ENCODE peak calls at places on chromosome 13, in seven cellular contexts. One of them, this sample, is unnamed.

GRCh38 chr13:100610399-100611347 is 22.1 kb upstream of the GGACT start:
- DNase-seq in psoas muscle: no peak
- DNase-seq in AG04450: no peak
- DNase-seq in transverse colon: no peak
- DNase-seq in RWPE2: no peak
- DNase-seq in dorsolateral prefrontal cortex: no peak
- DNase-seq in tibial artery: no peak
- DNase-seq in this sample: no peak

GRCh38 chr13:41633776-41634175 is 176.4 kb downstream of the RGCC start:
- DNase-seq in psoas muscle: no peak
- DNase-seq in AG04450: no peak
- DNase-seq in transverse colon: no peak
- DNase-seq in RWPE2: no peak
- DNase-seq in dorsolateral prefrontal cortex: no peak
- DNase-seq in tibial artery: no peak
- DNase-seq in this sample: no peak

GRCh38 chr13:41900918-41901317 is 60.0 kb downstream of the VWA8 start:
- DNase-seq in psoas muscle: no peak
- DNase-seq in AG04450: no peak
- DNase-seq in transverse colon: no peak
- DNase-seq in RWPE2: no peak
- DNase-seq in dorsolateral prefrontal cortex: no peak
- DNase-seq in tibial artery: no peak
- DNase-seq in this sample: no peak

GRCh38 chr13:21054313-21054712 is 7.1 kb downstream of the LATS2 start:
- DNase-seq in psoas muscle: no peak
- DNase-seq in AG04450: no peak
- DNase-seq in transverse colon: no peak
- DNase-seq in RWPE2: no peak
- DNase-seq in dorsolateral prefrontal cortex: no peak
- DNase-seq in tibial artery: no peak
- DNase-seq in this sample: no peak

GRCh38 chr13:98909016-98909415 is 68.8 kb downstream of the DOCK9 start:
- DNase-seq in psoas muscle: no peak
- DNase-seq in AG04450: no peak
- DNase-seq in transverse colon: no peak
- DNase-seq in RWPE2: no peak
- DNase-seq in dorsolateral prefrontal cortex: no peak
- DNase-seq in tibial artery: no peak
- DNase-seq in this sample: no peak

GRCh38 chr13:98429081-98429480 is 147.8 kb downstream of the STK24 start:
- DNase-seq in psoas muscle: no peak
- DNase-seq in AG04450: no peak
- DNase-seq in transverse colon: no peak
- DNase-seq in RWPE2: peak; percentile 44
- DNase-seq in dorsolateral prefrontal cortex: no peak
- DNase-seq in tibial artery: no peak
- DNase-seq in this sample: no peak

GRCh38 chr13:49214917-49215376 is 5.2 kb upstream of the MLNR start:
- DNase-seq in psoas muscle: peak; percentile 21
- DNase-seq in AG04450: no peak
- DNase-seq in transverse colon: peak; percentile 45
- DNase-seq in RWPE2: no peak
- DNase-seq in dorsolateral prefrontal cortex: no peak
- DNase-seq in tibial artery: no peak
- DNase-seq in this sample: no peak

GRCh38 chr13:111491021-111491420 is 170.6 kb downstream of the TEX29 start:
- DNase-seq in psoas muscle: no peak
- DNase-seq in AG04450: no peak
- DNase-seq in transverse colon: no peak
- DNase-seq in RWPE2: peak; percentile 49
- DNase-seq in dorsolateral prefrontal cortex: no peak
- DNase-seq in tibial artery: peak; percentile 24
- DNase-seq in this sample: peak; percentile 75

GRCh38 chr13:89688908-89689307 is 1658.6 kb upstream of the MIR17HG start:
- DNase-seq in psoas muscle: no peak
- DNase-seq in AG04450: no peak
- DNase-seq in transverse colon: no peak
- DNase-seq in RWPE2: no peak
- DNase-seq in dorsolateral prefrontal cortex: peak; percentile 55
- DNase-seq in tibial artery: no peak
- DNase-seq in this sample: no peak

GRCh38 chr13:33016414-33017409 is at the start of gene KL:
- DNase-seq in psoas muscle: peak; percentile 37
- DNase-seq in AG04450: no peak
- DNase-seq in transverse colon: peak; percentile 20
- DNase-seq in RWPE2: no peak
- DNase-seq in dorsolateral prefrontal cortex: no peak
- DNase-seq in tibial artery: peak; percentile 66
- DNase-seq in this sample: peak; percentile 84

GRCh38 chr13:114044486-114044885 is 70.6 kb upstream of the C13orf46 start:
- DNase-seq in psoas muscle: no peak
- DNase-seq in AG04450: no peak
- DNase-seq in transverse colon: no peak
- DNase-seq in RWPE2: no peak
- DNase-seq in dorsolateral prefrontal cortex: no peak
- DNase-seq in tibial artery: no peak
- DNase-seq in this sample: no peak

GRCh38 chr13:29808264-29808663 is 42.2 kb downstream of the UBL3 start:
- DNase-seq in psoas muscle: no peak
- DNase-seq in AG04450: no peak
- DNase-seq in transverse colon: no peak
- DNase-seq in RWPE2: no peak
- DNase-seq in dorsolateral prefrontal cortex: no peak
- DNase-seq in tibial artery: no peak
- DNase-seq in this sample: no peak

GRCh38 chr13:31982540-31982939 is 49.0 kb upstream of the FRY start:
- DNase-seq in psoas muscle: peak; percentile 65
- DNase-seq in AG04450: peak; percentile 73
- DNase-seq in transverse colon: peak; percentile 45
- DNase-seq in RWPE2: peak; percentile 77
- DNase-seq in dorsolateral prefrontal cortex: peak; percentile 51
- DNase-seq in tibial artery: peak; percentile 82
- DNase-seq in this sample: no peak

GRCh38 chr13:93169980-93170379 is 56.6 kb upstream of the GPC6 start:
- DNase-seq in psoas muscle: no peak
- DNase-seq in AG04450: peak; percentile 61
- DNase-seq in transverse colon: no peak
- DNase-seq in RWPE2: peak; percentile 71
- DNase-seq in dorsolateral prefrontal cortex: no peak
- DNase-seq in tibial artery: no peak
- DNase-seq in this sample: no peak

GRCh38 chr13:86585826-86586225 is 786.6 kb upstream of the SLITRK6 start:
- DNase-seq in psoas muscle: no peak
- DNase-seq in AG04450: peak; percentile 89
- DNase-seq in transverse colon: peak; percentile 26
- DNase-seq in RWPE2: no peak
- DNase-seq in dorsolateral prefrontal cortex: no peak
- DNase-seq in tibial artery: no peak
- DNase-seq in this sample: no peak

GRCh38 chr13:66992183-66992582 is 238.0 kb downstream of the PCDH9 start:
- DNase-seq in psoas muscle: no peak
- DNase-seq in AG04450: no peak
- DNase-seq in transverse colon: no peak
- DNase-seq in RWPE2: no peak
- DNase-seq in dorsolateral prefrontal cortex: peak; percentile 55
- DNase-seq in tibial artery: no peak
- DNase-seq in this sample: no peak

GRCh38 chr13:66994498-66995365 is 235.4 kb downstream of the PCDH9 start:
- DNase-seq in psoas muscle: no peak
- DNase-seq in AG04450: no peak
- DNase-seq in transverse colon: no peak
- DNase-seq in RWPE2: no peak
- DNase-seq in dorsolateral prefrontal cortex: no peak
- DNase-seq in tibial artery: no peak
- DNase-seq in this sample: no peak

GRCh38 chr13:66992683-66993082 is 237.5 kb downstream of the PCDH9 start:
- DNase-seq in psoas muscle: no peak
- DNase-seq in AG04450: no peak
- DNase-seq in transverse colon: no peak
- DNase-seq in RWPE2: no peak
- DNase-seq in dorsolateral prefrontal cortex: no peak
- DNase-seq in tibial artery: no peak
- DNase-seq in this sample: no peak

GRCh38 chr13:66995366-66995663 is 234.8 kb downstream of the PCDH9 start:
- DNase-seq in psoas muscle: no peak
- DNase-seq in AG04450: no peak
- DNase-seq in transverse colon: no peak
- DNase-seq in RWPE2: no peak
- DNase-seq in dorsolateral prefrontal cortex: no peak
- DNase-seq in tibial artery: no peak
- DNase-seq in this sample: no peak

GRCh38 chr13:66994097-66994496 is 236.0 kb downstream of the PCDH9 start:
- DNase-seq in psoas muscle: peak; percentile 51
- DNase-seq in AG04450: no peak
- DNase-seq in transverse colon: peak; percentile 15
- DNase-seq in RWPE2: peak; percentile 29
- DNase-seq in dorsolateral prefrontal cortex: peak; percentile 91
- DNase-seq in tibial artery: peak; percentile 70
- DNase-seq in this sample: no peak
- TF ChIP-seq CTCF in psoas muscle: peak; percentile 36
- TF ChIP-seq CTCF in AG04450: peak; percentile 81
- TF ChIP-seq CTCF in transverse colon: peak; percentile 17
- TF ChIP-seq CTCF in RWPE2: peak; percentile 38
- TF ChIP-seq CTCF in dorsolateral prefrontal cortex: peak; percentile 77
- TF ChIP-seq CTCF in tibial artery: peak; percentile 29
- TF ChIP-seq CTCF in this sample: peak; percentile 83

GRCh38 chr13:27960362-27961226 is 8.5 kb downstream of the CDX2 start:
- DNase-seq in psoas muscle: peak; percentile 37
- DNase-seq in AG04450: no peak
- DNase-seq in transverse colon: peak; percentile 88
- DNase-seq in RWPE2: no peak
- DNase-seq in dorsolateral prefrontal cortex: no peak
- DNase-seq in tibial artery: no peak
- DNase-seq in this sample: no peak
- TF ChIP-seq CTCF in psoas muscle: peak; percentile 39
- TF ChIP-seq CTCF in AG04450: peak; percentile 29
- TF ChIP-seq CTCF in transverse colon: peak; percentile 49
- TF ChIP-seq CTCF in RWPE2: peak; percentile 17
- TF ChIP-seq CTCF in dorsolateral prefrontal cortex: peak; percentile 55
- TF ChIP-seq CTCF in tibial artery: no peak
- TF ChIP-seq CTCF in this sample: peak; percentile 69

DNA sequence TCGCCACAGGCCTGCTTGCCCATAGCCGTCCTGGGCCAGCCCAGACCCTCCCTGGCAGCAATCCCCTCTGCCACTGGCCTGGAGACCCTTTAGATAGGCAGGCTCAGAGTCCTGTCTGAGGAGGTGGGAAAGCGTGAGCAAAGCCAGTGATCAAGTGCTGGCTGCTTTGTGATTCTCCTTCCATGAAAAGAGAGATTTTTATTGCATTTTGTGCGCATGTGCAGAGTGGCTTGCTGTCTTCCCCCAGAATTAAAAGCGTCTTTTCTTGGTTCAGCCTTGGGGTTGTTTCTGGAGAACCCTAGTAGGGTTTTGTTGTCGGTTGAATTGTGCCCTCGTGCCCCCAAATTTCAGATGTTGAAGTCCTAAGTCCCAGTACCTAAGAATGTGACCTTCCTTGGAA is 44.9 kb upstream of the DCT start:
- DNase-seq in psoas muscle: no peak
- DNase-seq in AG04450: no peak
- DNase-seq in transverse colon: no peak
- DNase-seq in RWPE2: no peak
- DNase-seq in dorsolateral prefrontal cortex: no peak
- DNase-seq in tibial artery: no peak
- DNase-seq in this sample: no peak
- TF ChIP-seq CTCF in psoas muscle: no peak
- TF ChIP-seq CTCF in AG04450: no peak
- TF ChIP-seq CTCF in transverse colon: no peak
- TF ChIP-seq CTCF in RWPE2: no peak
- TF ChIP-seq CTCF in dorsolateral prefrontal cortex: no peak
- TF ChIP-seq CTCF in tibial artery: no peak
- TF ChIP-seq CTCF in this sample: no peak

GRCh38 chr13:38530492-38530891 is 156.4 kb upstream of the FREM2 start:
- DNase-seq in psoas muscle: no peak
- DNase-seq in AG04450: no peak
- DNase-seq in transverse colon: no peak
- DNase-seq in RWPE2: no peak
- DNase-seq in dorsolateral prefrontal cortex: no peak
- DNase-seq in tibial artery: no peak
- DNase-seq in this sample: no peak
- TF ChIP-seq CTCF in psoas muscle: peak; percentile 16
- TF ChIP-seq CTCF in AG04450: no peak
- TF ChIP-seq CTCF in transverse colon: no peak
- TF ChIP-seq CTCF in RWPE2: peak; percentile 75
- TF ChIP-seq CTCF in dorsolateral prefrontal cortex: peak; percentile 70
- TF ChIP-seq CTCF in tibial artery: no peak
- TF ChIP-seq CTCF in this sample: peak; percentile 78

DNA sequence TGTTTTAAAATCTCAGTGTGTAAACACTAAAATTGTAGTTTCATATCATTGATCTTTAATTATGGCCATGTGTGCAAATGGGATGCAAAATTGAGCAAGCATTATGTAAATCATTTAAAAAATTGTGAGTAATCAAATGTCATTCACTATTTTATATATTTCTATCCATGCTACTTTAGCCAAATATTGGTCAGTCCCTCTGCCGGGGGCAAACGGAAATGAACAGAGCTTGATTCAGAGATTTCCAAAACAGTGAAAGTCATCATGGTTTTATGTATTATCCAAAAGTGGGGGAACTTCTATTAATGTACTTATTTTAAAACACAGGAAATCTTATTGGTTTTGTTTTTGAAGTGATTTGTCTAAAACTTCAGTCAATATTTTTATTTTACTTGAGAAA is 219.1 kb downstream of the IRS2 start:
- DNase-seq in psoas muscle: no peak
- DNase-seq in AG04450: no peak
- DNase-seq in transverse colon: no peak
- DNase-seq in RWPE2: no peak
- DNase-seq in dorsolateral prefrontal cortex: no peak
- DNase-seq in tibial artery: no peak
- DNase-seq in this sample: no peak
- TF ChIP-seq CTCF in psoas muscle: no peak
- TF ChIP-seq CTCF in AG04450: peak; percentile 54
- TF ChIP-seq CTCF in transverse colon: no peak
- TF ChIP-seq CTCF in RWPE2: no peak
- TF ChIP-seq CTCF in dorsolateral prefrontal cortex: no peak
- TF ChIP-seq CTCF in tibial artery: no peak
- TF ChIP-seq CTCF in this sample: peak; percentile 28

DNA sequence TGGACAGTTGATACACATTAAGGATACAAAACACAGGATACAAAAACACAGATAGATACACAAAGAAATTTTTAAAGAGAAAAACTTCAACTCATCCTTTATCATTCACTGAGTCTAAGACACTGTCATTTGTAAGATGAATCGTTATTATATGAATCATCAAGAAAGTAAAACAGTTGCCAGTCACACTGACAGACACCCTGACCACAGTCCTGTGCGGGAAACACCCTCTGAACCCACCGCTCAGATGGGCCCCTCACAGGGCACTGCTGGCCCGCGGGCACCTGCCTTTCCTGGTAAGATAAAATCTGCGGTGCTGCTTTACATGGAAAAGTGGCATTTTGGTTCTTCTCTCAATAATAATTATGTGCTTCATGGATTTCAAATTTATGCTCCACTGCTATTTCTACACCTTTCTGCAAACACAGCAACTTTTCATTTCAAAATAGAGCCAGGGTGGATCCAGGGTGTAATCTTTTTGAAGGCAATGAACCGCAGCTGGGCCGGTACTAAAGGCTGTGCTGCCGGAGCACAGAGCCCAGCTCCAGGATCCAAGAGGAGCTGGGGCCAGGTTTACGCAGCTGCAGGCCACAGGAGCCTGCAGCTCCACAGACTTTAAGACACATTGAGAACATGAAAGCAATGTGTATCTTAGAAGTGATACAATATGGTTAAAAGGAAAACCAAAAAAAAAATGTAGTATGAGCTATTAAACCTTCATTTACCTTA is 76.8 kb downstream of the TUBGCP3 start:
- DNase-seq in psoas muscle: no peak
- DNase-seq in AG04450: no peak
- DNase-seq in transverse colon: no peak
- DNase-seq in RWPE2: no peak
- DNase-seq in dorsolateral prefrontal cortex: no peak
- DNase-seq in tibial artery: no peak
- DNase-seq in this sample: no peak
- TF ChIP-seq CTCF in psoas muscle: no peak
- TF ChIP-seq CTCF in AG04450: no peak
- TF ChIP-seq CTCF in transverse colon: no peak
- TF ChIP-seq CTCF in RWPE2: no peak
- TF ChIP-seq CTCF in dorsolateral prefrontal cortex: no peak
- TF ChIP-seq CTCF in tibial artery: no peak
- TF ChIP-seq CTCF in this sample: no peak